ENCODE peak calls at places on chromosomes 7 and 10, in six cellular contexts. V is A549, Z is Panc1, R is right cardiac atrium, O is IMR-90, M is epithelial cell of proximal tubule. T is an unnamed sample.

GRCh38 chr7:116259821-116260440 is 49.6 kb downstream of the TES start:
- DNase-seq in M (no peak), V (peak; percentile 86), O (peak; percentile 79), Z (no peak), R (no peak), T (peak; percentile 98)

GRCh38 chr10:80473096-80473657 is 19.1 kb downstream of the TSPAN14 start:
- DNase-seq in O (no peak), R (no peak), Z (no peak), M (no peak), V (no peak), T (no peak)

GRCh38 chr7:8109196-8110022 is 140.8 kb downstream of the GLCCI1 start:
- DNase-seq in O (peak; percentile 52), M (peak; percentile 49), Z (no peak), R (no peak), V (no peak), T (peak; percentile 28)

GRCh38 chr10:78263521-78263988 is 229.9 kb downstream of the RPS24 start:
- DNase-seq in Z (no peak), V (peak; percentile 76), M (peak; percentile 18), R (no peak), O (peak; percentile 92), T (peak; percentile 44)

GRCh38 chr7:11613292-11613930 is 218.6 kb downstream of the THSD7A start:
- DNase-seq in V (no peak), Z (no peak), O (no peak), M (no peak), R (no peak), T (no peak)

GRCh38 chr10:78688221-78688944 is 380.4 kb upstream of the ZMIZ1 start:
- DNase-seq in O (no peak), V (no peak), M (no peak), R (no peak), Z (no peak), T (no peak)

GRCh38 chr7:27183682-27184341 is 1.2 kb downstream of the HOXA11 start:
- DNase-seq in M (no peak), V (no peak), O (no peak), R (no peak), Z (no peak), T (no peak)

GRCh38 chr10:123139521-123140163 is 3.9 kb downstream of the HMX3 start:
- DNase-seq in Z (no peak), O (peak; percentile 18), V (peak; percentile 49), R (no peak), M (no peak), T (no peak)

GRCh38 chr7:553637-554111 is 34.0 kb upstream of the PDGFA start:
- DNase-seq in M (no peak), O (no peak), V (no peak), R (no peak), Z (no peak), T (no peak)

GRCh38 chr10:89301231-89301630 is 615 bp upstream of the IFIT2 start:
- DNase-seq in O (peak; percentile 43), Z (no peak), V (peak; percentile 13), M (no peak), R (no peak), T (peak; percentile 47)

GRCh38 chr10:91567815-91568214 is 65.1 kb downstream of the PPP1R3C start:
- DNase-seq in O (no peak), V (no peak), R (no peak), M (peak; percentile 59), Z (no peak), T (peak; percentile 86)

GRCh38 chr10:114045738-114046458 is 2.2 kb downstream of the ADRB1 start:
- DNase-seq in R (no peak), M (no peak), V (no peak), O (no peak), Z (no peak), T (no peak)

GRCh38 chr10:114044251-114045070 is 795 bp downstream of the ADRB1 start:
- DNase-seq in V (peak; percentile 9), R (peak; percentile 35), O (no peak), Z (no peak), M (no peak), T (no peak)

GRCh38 chr10:114042895-114043531 is 653 bp upstream of the ADRB1 start:
- DNase-seq in O (peak; percentile 4), V (peak; percentile 63), M (no peak), R (peak; percentile 68), Z (no peak), T (peak; percentile 25)

GRCh38 chr10:114045071-114045737 is 1.5 kb downstream of the ADRB1 start:
- DNase-seq in O (no peak), M (no peak), Z (no peak), V (no peak), R (peak; percentile 52), T (no peak)

GRCh38 chr10:114043532-114044250 is at the start of gene ADRB1:
- DNase-seq in R (peak; percentile 94), Z (no peak), M (no peak), V (peak; percentile 88), O (peak; percentile 5), T (no peak)
- H3K4me3 ChIP-seq in R (peak within 1 kb of the TSS; percentile 61), Z (peak within 1 kb of the TSS; percentile 71), M (peak within 1 kb of the TSS; percentile 29), V (peak within 1 kb of the TSS; percentile 90), O (peak within 1 kb of the TSS; percentile 14), T (peak within 1 kb of the TSS; percentile 37)

GRCh38 chr10:29113251-29113945 is 175.5 kb upstream of the LYZL1 start:
- DNase-seq in V (no peak), R (no peak), M (no peak), Z (no peak), O (no peak), T (no peak)
- H3K4me3 ChIP-seq in V (no peak overlapping the region), R (no peak overlapping the region), M (no peak overlapping the region), Z (no peak overlapping the region), O (no peak overlapping the region), T (no peak overlapping the region)

GRCh38 chr10:86969421-86970041 is 1.2 kb downstream of the ADIRF start:
- DNase-seq in Z (no peak), O (peak; percentile 57), V (no peak), M (no peak), R (no peak), T (peak; percentile 88)

GRCh38 chr10:86970887-86971145 is 2.5 kb downstream of the ADIRF start:
- DNase-seq in M (no peak), R (no peak), O (no peak), V (no peak), Z (no peak), T (no peak)

GRCh38 chr10:86972613-86973380 is 4.5 kb downstream of the ADIRF start:
- DNase-seq in O (no peak), R (no peak), M (no peak), V (no peak), Z (no peak), T (no peak)

GRCh38 chr10:86970152-86970886 is 2.0 kb downstream of the ADIRF start:
- DNase-seq in R (peak; percentile 90), M (no peak), O (peak; percentile 51), Z (no peak), V (no peak), T (no peak)

DNA sequence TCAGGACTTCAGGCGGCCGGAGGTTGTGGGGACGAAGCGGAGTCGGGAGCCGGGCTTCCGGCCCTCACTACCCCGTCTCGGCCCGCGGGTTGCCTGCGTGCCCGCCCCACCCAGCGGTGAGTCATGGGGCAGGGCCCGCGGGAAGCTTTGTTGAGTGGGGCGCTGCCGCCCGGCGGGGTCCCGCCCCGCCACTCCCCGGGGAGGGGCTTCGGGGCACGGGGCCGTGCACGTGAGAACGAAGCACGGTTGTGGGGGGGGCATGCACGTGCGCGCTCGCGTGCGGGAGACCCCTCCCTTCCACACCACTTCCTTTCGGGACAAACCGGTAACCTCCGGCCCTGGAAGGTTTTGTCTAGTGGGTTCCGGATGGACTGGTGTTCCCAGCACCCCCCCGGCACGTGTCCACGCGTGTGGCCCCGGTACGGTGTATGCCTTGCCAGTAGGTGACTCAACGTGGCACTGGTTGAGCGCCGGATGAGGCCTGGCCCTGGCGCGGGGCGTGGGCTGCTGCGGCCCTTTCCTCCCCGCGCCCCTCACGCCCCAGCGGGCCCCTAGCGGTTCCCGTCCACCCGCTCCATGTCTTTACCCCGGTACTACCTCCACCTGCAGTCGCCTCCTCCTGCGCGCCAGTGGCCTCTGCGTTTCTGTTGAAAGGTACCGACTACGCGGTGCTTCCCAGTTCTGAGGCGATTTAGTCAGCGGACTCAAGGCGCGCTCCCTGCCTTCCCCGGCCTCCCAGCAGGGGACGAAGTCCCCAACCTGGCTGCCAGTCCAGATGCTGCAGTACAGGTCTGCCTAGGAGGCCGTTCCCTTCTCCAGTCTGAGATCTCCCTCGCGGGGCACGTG is 3.1 kb downstream of the ADIRF start:
- DNase-seq in Z (peak; percentile 80), R (peak; percentile 94), O (peak; percentile 85), M (no peak), V (peak; percentile 85), T (peak; percentile 64)
- H3K4me3 ChIP-seq in Z (peak overlapping the region; percentile 54), R (peak overlapping the region; percentile 55), O (peak overlapping the region; percentile 75), M (peak overlapping the region; percentile 73), V (peak overlapping the region; percentile 59), T (peak overlapping the region; percentile 54)

GRCh38 chr7:139829654-139830130 is 628 bp downstream of the TBXAS1 start:
- DNase-seq in R (no peak), M (no peak), V (no peak), Z (no peak), O (peak; percentile 72), T (no peak)
- H3K4me3 ChIP-seq in R (peak overlapping the region; percentile 2), M (peak overlapping the region; percentile 9), V (peak overlapping the region; percentile 11), Z (no peak overlapping the region), O (peak overlapping the region; percentile 4), T (no peak overlapping the region)

GRCh38 chr10:23344251-23344841 is at the start of gene C10orf67:
- DNase-seq in V (peak; percentile 3), M (no peak), R (peak; percentile 33), O (peak; percentile 39), Z (no peak), T (no peak)
- H3K4me3 ChIP-seq in V (peak within 1 kb of the TSS; percentile 60), M (peak within 1 kb of the TSS; percentile 76), R (peak within 1 kb of the TSS; percentile 79), O (peak within 1 kb of the TSS; percentile 54), Z (peak within 1 kb of the TSS; percentile 37), T (peak within 1 kb of the TSS; percentile 38)

GRCh38 chr10:110803830-110804338 is 67.8 kb upstream of the PDCD4 start:
- DNase-seq in R (peak; percentile 52), O (peak; percentile 24), M (no peak), V (peak; percentile 50), Z (peak; percentile 22), T (peak; percentile 49)
- H3K4me3 ChIP-seq in R (no peak overlapping the region), O (no peak overlapping the region), M (no peak overlapping the region), V (no peak overlapping the region), Z (no peak overlapping the region), T (no peak overlapping the region)